ENCODE peak calls at places on chromosomes 5 and 9, in nine cellular contexts. K is fibroblast of lung, N is prostate gland, T is endodermal cell, S is GM06990, V is spleen, G is HepG2, Q is stomach, F is SK-N-SH. D is an unnamed sample.

GRCh38 chr5:39520232-39520572 is 95.4 kb upstream of the DAB2 start:
- DNase-seq in K (peak; percentile 92), N (no peak), T (no peak), S (no peak), V (no peak), G (no peak), Q (no peak), F (no peak), D (no peak)

GRCh38 chr9:129052592-129052991 is 16.2 kb downstream of the MIGA2 start:
- DNase-seq in K (no peak), N (peak; percentile 93), T (no peak), S (no peak), V (no peak), G (no peak), Q (peak; percentile 99), F (no peak), D (peak; percentile 28)

GRCh38 chr9:37528652-37529072 is 42.9 kb downstream of the POLR1E start:
- DNase-seq in K (peak; percentile 56), N (no peak), T (no peak), S (no peak), V (no peak), G (no peak), Q (no peak), F (no peak), D (no peak)

GRCh38 chr5:157559301-157559700 is 16.3 kb downstream of the ADAM19 start:
- DNase-seq in K (peak; percentile 64), N (no peak), T (no peak), S (no peak), V (no peak), G (no peak), Q (no peak), F (no peak), D (no peak)

GRCh38 chr5:143871672-143872071 is 59.7 kb downstream of the HMHB1 start:
- DNase-seq in K (no peak), N (no peak), T (no peak), S (no peak), V (no peak), G (no peak), Q (no peak), F (no peak), D (no peak)

GRCh38 chr9:134152488-134152887 is 11.9 kb downstream of the RNU6ATAC start:
- DNase-seq in K (no peak), N (no peak), T (no peak), S (no peak), V (no peak), G (no peak), Q (no peak), F (no peak), D (no peak)

GRCh38 chr5:167488371-167488770 is 803.1 kb upstream of the WWC1 start:
- DNase-seq in K (peak; percentile 77), N (no peak), T (no peak), S (no peak), V (no peak), G (no peak), Q (no peak), F (no peak), D (no peak)

GRCh38 chr9:75482566-75482965 is 394.3 kb downstream of the OSTF1 start:
- DNase-seq in K (no peak), N (no peak), T (no peak), S (no peak), V (no peak), G (no peak), Q (no peak), F (no peak), D (no peak)

GRCh38 chr5:180380441-180380840 is 27.3 kb upstream of the GFPT2 start:
- DNase-seq in K (no peak), N (no peak), T (no peak), S (no peak), V (no peak), G (no peak), Q (no peak), F (no peak), D (no peak)

GRCh38 chr5:134227259-134227658 is 1.4 kb upstream of the PPP2CA start:
- DNase-seq in K (peak; percentile 23), N (no peak), T (peak; percentile 83), S (no peak), V (no peak), G (peak; percentile 25), Q (no peak), F (peak; percentile 13), D (peak; percentile 42)

GRCh38 chr9:1969898-1970297 is 45.2 kb upstream of the SMARCA2 start:
- DNase-seq in K (no peak), N (no peak), T (no peak), S (no peak), V (no peak), G (no peak), Q (no peak), F (no peak), D (no peak)

GRCh38 chr9:4489919-4490704 is at the start of gene SLC1A1:
- DNase-seq in K (peak; percentile 59), N (peak; percentile 60), T (peak; percentile 90), S (peak; percentile 78), V (no peak), G (no peak), Q (peak; percentile 73), F (peak; percentile 85), D (peak; percentile 46)

GRCh38 chr9:89386206-89386605 is 67.9 kb downstream of the SECISBP2 start:
- DNase-seq in K (no peak), N (no peak), T (no peak), S (no peak), V (peak; percentile 63), G (no peak), Q (no peak), F (no peak), D (no peak)

GRCh38 chr9:118121361-118121760 is 417.2 kb downstream of the TLR4 start:
- DNase-seq in K (peak; percentile 40), N (no peak), T (no peak), S (no peak), V (no peak), G (no peak), Q (no peak), F (no peak), D (no peak)

GRCh38 chr5:166373817-166374216 is 1917.6 kb upstream of the WWC1 start:
- DNase-seq in K (no peak), N (no peak), T (no peak), S (no peak), V (no peak), G (no peak), Q (no peak), F (no peak), D (no peak)

GRCh38 chr5:100860407-100860806 is 42.7 kb downstream of the ST8SIA4 start:
- DNase-seq in K (no peak), N (no peak), T (no peak), S (no peak), V (no peak), G (no peak), Q (no peak), F (no peak), D (no peak)

GRCh38 chr5:137703565-137703964 is 32.3 kb downstream of the KLHL3 start:
- DNase-seq in K (no peak), N (no peak), T (peak; percentile 38), S (no peak), V (no peak), G (no peak), Q (no peak), F (no peak), D (no peak)

GRCh38 chr9:71783120-71783523 is 14.8 kb upstream of the CEMIP2 start:
- DNase-seq in K (no peak), N (no peak), T (peak; percentile 70), S (peak; percentile 52), V (peak; percentile 93), G (peak; percentile 45), Q (peak; percentile 46), F (no peak), D (no peak)

GRCh38 chr9:91768977-91769916 is 180.8 kb downstream of the ROR2 start:
- DNase-seq in K (no peak), N (no peak), T (peak; percentile 38), S (no peak), V (no peak), G (no peak), Q (no peak), F (no peak), D (no peak)

GRCh38 chr9:81717747-81718077 is 28.4 kb upstream of the TLE1 start:
- DNase-seq in K (no peak), N (no peak), T (no peak), S (no peak), V (no peak), G (no peak), Q (no peak), F (no peak), D (no peak)

GRCh38 chr5:127515693-127516440 is 1.6 kb upstream of the PRRC1 start:
- DNase-seq in K (no peak), N (no peak), T (no peak), S (no peak), V (no peak), G (peak; percentile 12), Q (no peak), F (no peak), D (peak; percentile 59)

GRCh38 chr5:173056783-173057061 is 570 bp downstream of the CREBRF start:
- DNase-seq in K (no peak), N (no peak), T (no peak), S (no peak), V (no peak), G (no peak), Q (no peak), F (peak; percentile 88), D (no peak)

GRCh38 chr9:109379513-109379912 is 58.7 kb upstream of the EPB41L4B start:
- DNase-seq in K (no peak), N (no peak), T (no peak), S (no peak), V (no peak), G (no peak), Q (peak; percentile 43), F (no peak), D (no peak)

GRCh38 chr9:93392974-93393373 is 58.5 kb upstream of the FAM120A start:
- DNase-seq in K (no peak), N (no peak), T (no peak), S (no peak), V (no peak), G (no peak), Q (no peak), F (no peak), D (no peak)
- H3K27me3 ChIP-seq in K (no peaks in the 10 kb centered on the region), N (no peaks in the 10 kb centered on the region), T (no peaks in the 10 kb centered on the region), S (no peaks in the 10 kb centered on the region), V (no peaks in the 10 kb centered on the region), G (peaks cover 12% of the 10 kb centered on the region), Q (no peaks in the 10 kb centered on the region), F (no peaks in the 10 kb centered on the region), D (no peaks in the 10 kb centered on the region)

GRCh38 chr9:94807556-94807955 is 81.1 kb downstream of the AOPEP start:
- DNase-seq in K (no peak), N (no peak), T (no peak), S (no peak), V (no peak), G (no peak), Q (no peak), F (no peak), D (no peak)
- H3K4me3 ChIP-seq in K (no peak overlapping the region), N (no peak overlapping the region), T (no peak overlapping the region), S (no peak overlapping the region), V (no peak overlapping the region), G (no peak overlapping the region), Q (no peak overlapping the region), F (no peak overlapping the region), D (no peak overlapping the region)

GRCh38 chr5:97726106-97726505 is 543.1 kb upstream of the RIOK2 start:
- DNase-seq in K (no peak), N (no peak), T (no peak), S (no peak), V (no peak), G (no peak), Q (no peak), F (no peak), D (no peak)
- TF ChIP-seq CTCF in K (peak; percentile 14), N (no peak), T (peak; percentile 63), S (no peak), V (no peak), G (no peak), Q (no peak), F (peak; percentile 36), D (no peak)

GRCh38 chr9:126674365-126675146 is 60.8 kb downstream of the LMX1B start:
- DNase-seq in K (no peak), N (no peak), T (peak; percentile 76), S (no peak), V (no peak), G (no peak), Q (no peak), F (no peak), D (no peak)
- H3K27me3 ChIP-seq in K (peaks cover 32% of the 10 kb centered on the region), N (peaks cover 18% of the 10 kb centered on the region), T (peaks cover 29% of the 10 kb centered on the region), S (peaks cover 3% of the 10 kb centered on the region), V (no peaks in the 10 kb centered on the region), G (peaks cover 72% of the 10 kb centered on the region), Q (peaks cover 100% of the 10 kb centered on the region), F (peaks cover 39% of the 10 kb centered on the region), D (no peaks in the 10 kb centered on the region)